ENCODE peak calls at places on chromosomes 1 and 21, in ten cellular contexts. H is endothelial cell of umbilical vein, Z is uterus, O is GM12891, D is ovary, E is heart left ventricle, C is A549, V is right lobe of liver, M is H54, W is IMR-90. S is an unnamed sample.

GRCh38 chr1:154873321-154873950 is 3.4 kb upstream of the KCNN3 start:
- DNase-seq in W (no peak), E (peak), M (no peak), C (no peak), V (peak), Z (no peak), H (no peak), O (no peak), D (no peak), S (no peak)

GRCh38 chr1:186887198-186887597 is 58.4 kb downstream of the PLA2G4A start:
- DNase-seq in C (no peak), D (no peak), Z (no peak), V (no peak), W (no peak), M (no peak), H (no peak), O (no peak), E (no peak), S (no peak)

GRCh38 chr21:25938673-25939395 is 204.1 kb downstream of the GABPA start:
- DNase-seq in H (peak), C (no peak), V (no peak), M (no peak), W (no peak), Z (no peak), D (no peak), E (no peak), O (no peak), S (peak)

GRCh38 chr1:169964206-169964605 is 70.5 kb upstream of the SCYL3 start:
- DNase-seq in M (no peak), D (no peak), W (no peak), O (no peak), E (no peak), V (no peak), H (no peak), Z (no peak), C (no peak), S (no peak)

GRCh38 chr1:40185951-40186864 is 25.0 kb downstream of the RLF start:
- DNase-seq in O (peak), W (peak), M (no peak), H (no peak), E (no peak), V (no peak), D (no peak), Z (no peak), C (no peak), S (no peak)

GRCh38 chr1:113380075-113380474 is 10.2 kb upstream of the MAGI3 start:
- DNase-seq in V (no peak), M (no peak), D (no peak), H (no peak), O (no peak), E (no peak), W (no peak), C (no peak), Z (no peak), S (no peak)

GRCh38 chr1:90945287-90945686 is 76.5 kb downstream of the ZNF644 start:
- DNase-seq in H (no peak), M (no peak), E (no peak), V (no peak), W (no peak), D (no peak), C (no peak), Z (no peak), O (no peak), S (no peak)

GRCh38 chr1:219323426-219323825 is 149.7 kb downstream of the LYPLAL1 start:
- DNase-seq in M (no peak), O (no peak), E (no peak), V (no peak), C (no peak), Z (no peak), H (peak), W (peak), D (no peak), S (no peak)

GRCh38 chr1:177546346-177546745 is 375.6 kb downstream of the BRINP2 start:
- DNase-seq in O (no peak), H (no peak), E (no peak), D (no peak), Z (no peak), V (no peak), M (no peak), C (no peak), W (no peak), S (no peak)

GRCh38 chr1:56771717-56772116 is 47.5 kb downstream of the FYB2 start:
- DNase-seq in V (no peak), C (no peak), M (no peak), W (no peak), O (no peak), Z (no peak), D (no peak), E (no peak), H (no peak), S (no peak)

GRCh38 chr1:200206761-200207160 is 179.3 kb downstream of the NR5A2 start:
- DNase-seq in Z (no peak), V (no peak), O (no peak), W (no peak), D (no peak), M (no peak), C (no peak), E (no peak), H (no peak), S (no peak)

GRCh38 chr21:41566500-41567014 is 58.6 kb upstream of the TMPRSS2 start:
- DNase-seq in O (no peak), Z (no peak), W (no peak), H (no peak), M (no peak), E (no peak), D (no peak), V (no peak), C (no peak), S (no peak)
- TF ChIP-seq POLR2A in O (no peak), Z (no peak), W (no peak), H (no peak), M (no peak), E (no peak), D (no peak), V (no peak), C (no peak), S (no peak)

GRCh38 chr1:27193194-27193593 is 38.3 kb upstream of the SLC9A1 start:
- DNase-seq in W (no peak), O (no peak), M (no peak), E (no peak), Z (no peak), V (no peak), C (no peak), D (no peak), H (no peak), S (no peak)

GRCh38 chr1:27192039-27192529 is 37.2 kb upstream of the SLC9A1 start:
- DNase-seq in C (peak), H (no peak), M (peak), D (no peak), W (no peak), V (peak), E (no peak), O (no peak), Z (no peak), S (no peak)
- TF ChIP-seq POLR2A in C (no peak), H (no peak), M (no peak), D (no peak), W (no peak), V (no peak), E (no peak), O (no peak), Z (no peak), S (no peak)

DNA sequence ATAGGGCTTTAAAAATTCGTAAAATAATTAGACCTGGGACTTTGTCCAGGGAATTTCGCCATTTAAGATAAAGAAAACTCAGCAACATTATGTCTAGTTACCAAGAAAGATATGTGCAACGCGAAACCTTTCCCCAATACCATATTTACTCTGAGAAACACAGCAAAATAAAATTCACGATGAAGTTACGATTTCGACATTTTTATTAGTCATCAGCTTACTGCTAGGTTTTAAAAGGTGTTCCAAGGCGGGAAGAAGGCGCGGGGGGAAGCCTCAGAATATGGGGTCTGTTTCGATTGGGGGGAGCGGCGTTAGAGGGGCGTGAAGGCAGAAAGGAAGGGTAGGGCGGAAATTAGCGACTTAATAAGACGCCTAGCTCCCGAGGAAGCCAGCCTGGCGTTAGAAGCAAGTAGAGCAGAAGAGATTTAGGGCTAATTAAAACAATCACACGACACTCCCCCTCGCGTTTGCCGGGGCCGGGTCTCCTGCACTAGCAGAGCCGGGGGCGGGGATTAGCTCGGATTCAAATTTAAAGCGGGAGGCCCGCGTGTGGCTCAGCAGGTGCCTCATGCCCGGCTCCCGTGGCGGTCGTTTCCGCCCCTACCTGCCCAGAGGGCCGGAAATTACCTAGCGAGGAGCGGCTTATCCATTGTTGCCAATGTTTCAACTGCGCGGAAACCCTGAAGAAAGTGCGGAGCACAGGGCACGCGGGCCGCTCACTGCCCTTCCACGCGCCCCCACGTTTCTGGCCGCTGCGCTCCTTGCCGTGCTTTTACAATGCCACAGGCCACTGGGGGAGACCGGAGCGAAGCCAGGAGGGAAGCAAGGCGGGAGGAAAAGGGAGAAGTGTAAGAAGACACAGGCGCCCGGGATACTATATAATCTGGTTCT is 795 bp upstream of the POU2F1 start:
- DNase-seq in M (peak), W (peak), D (peak), Z (peak), V (peak), C (peak), H (peak), O (peak), E (peak), S (peak)
- TF ChIP-seq POLR2A in M (peak), W (no peak), D (peak), Z (no peak), V (peak), C (peak), H (peak), O (peak), E (no peak), S (no peak)

DNA sequence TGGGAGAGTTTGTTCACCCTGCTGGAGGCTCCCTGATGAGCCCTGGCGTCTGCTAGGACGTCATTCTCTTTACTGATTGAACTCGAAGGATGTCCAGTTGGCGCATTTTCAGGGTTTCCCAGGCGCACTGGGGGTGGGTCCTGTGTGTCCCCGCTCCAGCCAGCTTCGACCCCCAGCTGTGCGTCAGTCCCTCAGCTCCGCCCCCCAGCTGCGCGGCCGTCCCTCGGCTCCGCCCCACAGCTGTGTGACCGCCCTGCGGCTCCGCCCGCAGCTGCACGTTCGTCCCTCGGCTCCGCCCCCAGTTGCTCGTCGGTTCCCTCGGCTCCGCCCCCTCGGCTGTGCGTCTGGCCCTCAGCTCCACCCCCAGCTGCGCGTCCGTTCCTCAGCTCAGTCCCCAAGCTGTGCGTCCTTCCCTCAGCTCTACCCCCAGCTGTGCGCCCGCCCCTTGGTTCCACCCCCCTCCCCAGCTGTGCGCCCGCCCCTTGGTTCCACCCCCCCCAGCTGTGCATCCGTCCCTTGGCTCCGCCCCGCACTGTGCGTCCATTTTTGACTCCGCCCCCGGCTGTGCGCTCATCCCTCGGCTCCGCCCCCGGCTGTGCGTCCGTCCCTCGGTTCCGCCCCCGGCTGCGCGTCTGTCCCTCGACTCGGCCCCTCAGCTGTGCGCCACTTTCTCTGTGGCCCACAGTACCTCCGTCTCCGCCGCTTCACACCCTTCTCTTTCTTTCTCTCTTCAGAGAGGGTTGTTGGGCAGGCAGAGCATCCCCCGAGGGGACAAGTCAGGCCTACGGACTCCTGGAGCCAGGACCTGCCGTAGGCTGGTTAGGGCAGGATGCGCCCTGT is 61.3 kb downstream of the FAAP20 start:
- DNase-seq in V (peak), O (peak), Z (peak), H (peak), E (peak), W (peak), C (peak), M (peak), D (peak), S (peak)
- TF ChIP-seq POLR2A in V (peak), O (no peak), Z (peak), H (no peak), E (no peak), W (no peak), C (no peak), M (no peak), D (peak), S (peak)

DNA sequence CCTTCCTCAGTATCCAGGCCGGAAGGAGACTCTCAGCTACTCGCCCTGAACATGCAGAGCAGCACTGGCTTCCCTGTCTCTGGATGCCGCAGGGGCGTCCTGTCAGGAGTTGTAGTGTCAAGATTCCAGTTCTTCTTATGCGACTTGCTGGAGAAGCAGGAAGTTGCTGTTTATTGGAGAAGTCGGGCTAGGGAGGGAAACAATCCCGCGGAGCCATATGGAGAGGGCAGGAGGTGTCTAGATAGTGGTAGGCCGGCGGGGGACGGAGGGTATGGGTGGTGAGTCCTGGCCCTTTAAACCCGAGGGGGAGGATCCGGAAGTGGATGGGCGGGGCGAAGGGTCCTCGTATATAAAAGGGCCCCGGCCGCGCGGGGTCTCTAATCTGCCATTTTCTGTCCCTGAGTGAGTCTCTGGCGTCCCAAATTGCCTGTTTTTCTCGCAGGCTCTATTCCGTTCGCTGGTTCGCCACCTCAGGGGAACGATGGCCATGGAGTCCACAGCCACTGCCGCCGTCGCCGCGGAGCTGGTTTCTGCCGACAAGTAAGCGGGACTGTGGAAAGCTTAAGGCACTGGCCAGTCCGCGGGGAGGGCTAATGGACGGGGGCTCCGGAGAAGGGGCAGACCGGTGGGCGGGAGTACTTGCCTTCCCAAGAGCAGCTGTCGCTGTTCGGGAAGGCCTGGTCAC is at the start of gene NASP:
- DNase-seq in H (peak), E (peak), Z (peak), W (peak), V (peak), D (peak), M (peak), O (peak), C (peak), S (peak)
- TF ChIP-seq POLR2A in H (peak), E (no peak), Z (peak), W (peak), V (peak), D (peak), M (peak), O (peak), C (peak), S (peak)

GRCh38 chr1:94928293-94928939 is 1.5 kb upstream of the CNN3 start:
- DNase-seq in M (no peak), Z (no peak), E (no peak), H (no peak), W (no peak), D (no peak), O (no peak), V (no peak), C (no peak), S (no peak)

GRCh38 chr1:94927405-94928175 is 680 bp upstream of the CNN3 start:
- DNase-seq in E (no peak), D (no peak), C (peak), Z (no peak), M (no peak), W (peak), H (no peak), V (peak), O (no peak), S (no peak)

GRCh38 chr1:94926365-94926914 is 470 bp downstream of the CNN3 start:
- DNase-seq in O (peak), H (peak), V (peak), D (peak), C (peak), E (peak), W (peak), M (no peak), Z (peak), S (peak)

GRCh38 chr1:94925561-94926364 is 1.1 kb downstream of the CNN3 start:
- DNase-seq in C (peak), Z (peak), V (peak), O (peak), D (peak), W (peak), H (peak), E (peak), M (peak), S (peak)

GRCh38 chr1:94926915-94927404 is at the start of gene CNN3:
- DNase-seq in O (peak), H (peak), C (peak), D (peak), E (peak), V (peak), W (peak), Z (peak), M (peak), S (peak)
- TF ChIP-seq POLR2A in O (peak), H (peak), C (peak), D (peak), E (peak), V (peak), W (peak), Z (peak), M (peak), S (peak)

S was measured in thyroid gland.